ENCODE peak calls at places on chromosomes 7 and 10, in six cellular contexts. V is stomach, N is HCT116, F is heart left ventricle, K is body of pancreas, H is Peyer's patch. L is an unnamed sample.
A peak's percentile ranks its signal among the peaks of the same experiment; 100 is the strongest.

GRCh38 chr10:60652628-60653027 is 125.7 kb upstream of the CDK1 start:
- DNase-seq in V (no peak), N (no peak), F (no peak), K (no peak), H (no peak), L (no peak)

GRCh38 chr10:107085661-107086525 is 78.6 kb downstream of the SORCS1 start:
- DNase-seq in V (no peak), N (no peak), F (no peak), K (no peak), H (no peak), L (no peak)

GRCh38 chr7:136071106-136071505 is 93.9 kb upstream of the MTPN start:
- DNase-seq in V (no peak), N (no peak), F (no peak), K (no peak), H (no peak), L (no peak)

GRCh38 chr10:55897436-55897835 is 463.6 kb downstream of the ZWINT start:
- DNase-seq in V (no peak), N (no peak), F (no peak), K (no peak), H (no peak), L (no peak)

GRCh38 chr7:67564978-67565377 is 568.3 kb downstream of the TYW1 start:
- DNase-seq in V (no peak), N (no peak), F (no peak), K (no peak), H (no peak), L (no peak)

GRCh38 chr10:88395677-88396076 is 187.4 kb downstream of the RNLS start:
- DNase-seq in V (no peak), N (no peak), F (no peak), K (no peak), H (no peak), L (no peak)

GRCh38 chr10:110992011-110992800 is 72.8 kb downstream of the SHOC2 start:
- DNase-seq in V (no peak), N (no peak), F (no peak), K (no peak), H (no peak), L (no peak)

GRCh38 chr7:69893915-69894314 is 295.6 kb downstream of the AUTS2 start:
- DNase-seq in V (no peak), N (no peak), F (no peak), K (no peak), H (no peak), L (no peak)

GRCh38 chr10:114576132-114576487 is 82.0 kb downstream of the ABLIM1 start:
- DNase-seq in V (no peak), N (no peak), F (no peak), K (no peak), H (no peak), L (no peak)

GRCh38 chr7:43108255-43109011 is 4.0 kb upstream of the HECW1 start:
- DNase-seq in V (peak; percentile 72), N (peak; percentile 44), F (peak; percentile 63), K (peak; percentile 75), H (peak; percentile 71), L (peak; percentile 79)

GRCh38 chr10:32891261-32891660 is 66.8 kb downstream of the ITGB1 start:
- DNase-seq in V (no peak), N (no peak), F (no peak), K (no peak), H (no peak), L (no peak)

GRCh38 chr7:47420117-47420780 is 161.7 kb downstream of the TNS3 start:
- DNase-seq in V (no peak), N (no peak), F (no peak), K (no peak), H (no peak), L (no peak)

GRCh38 chr10:10196701-10197100 is 821.0 kb upstream of the CELF2 start:
- DNase-seq in V (no peak), N (no peak), F (no peak), K (no peak), H (no peak), L (no peak)

GRCh38 chr10:70891636-70892035 is 3.3 kb upstream of the PCBD1 start:
- DNase-seq in V (no peak), N (no peak), F (no peak), K (no peak), H (no peak), L (no peak)

GRCh38 chr10:5692476-5693358 is 8.1 kb downstream of the TASOR2 start:
- DNase-seq in V (peak; percentile 63), N (no peak), F (peak; percentile 67), K (peak; percentile 58), H (peak; percentile 69), L (no peak)

GRCh38 chr7:1850976-1851571 is 181.0 kb downstream of the ELFN1 start:
- DNase-seq in V (no peak), N (no peak), F (peak; percentile 60), K (no peak), H (no peak), L (no peak)

GRCh38 chr7:13457790-13458189 is 531.7 kb downstream of the ETV1 start:
- DNase-seq in V (no peak), N (no peak), F (no peak), K (no peak), H (no peak), L (no peak)

GRCh38 chr10:93559490-93559889 is 7.0 kb upstream of the FFAR4 start:
- DNase-seq in V (no peak), N (no peak), F (no peak), K (no peak), H (no peak), L (no peak)

GRCh38 chr10:92655426-92655825 is 34.3 kb upstream of the HHEX start:
- DNase-seq in V (no peak), N (no peak), F (no peak), K (no peak), H (no peak), L (no peak)

GRCh38 chr7:154431045-154431444 is 378.8 kb downstream of the DPP6 start:
- DNase-seq in V (no peak), N (no peak), F (no peak), K (no peak), H (no peak), L (no peak)

GRCh38 chr10:126670056-126670743 is at the start of gene C10orf90:
- DNase-seq in V (no peak), N (no peak), F (no peak), K (no peak), H (no peak), L (no peak)

GRCh38 chr7:20407585-20408466 is 77.1 kb downstream of the ITGB8 start:
- DNase-seq in V (peak; percentile 36), N (no peak), F (peak; percentile 63), K (peak; percentile 70), H (no peak), L (peak; percentile 18)

GRCh38 chr10:89357096-89357495 is 20.8 kb upstream of the IFIT1B start:
- DNase-seq in V (no peak), N (no peak), F (no peak), K (no peak), H (no peak), L (no peak)

GRCh38 chr10:21496285-21497176 is 29.0 kb downstream of the SKIDA1 start:
- DNase-seq in V (peak; percentile 34), N (no peak), F (peak; percentile 73), K (peak; percentile 57), H (peak; percentile 69), L (no peak)

GRCh38 chr10:110764378-110764777 is 107.3 kb upstream of the PDCD4 start:
- DNase-seq in V (no peak), N (no peak), F (peak; percentile 71), K (no peak), H (no peak), L (no peak)

GRCh38 chr10:34723746-34724145 is 91.3 kb downstream of the PARD3 start:
- DNase-seq in V (peak; percentile 58), N (no peak), F (no peak), K (peak; percentile 66), H (peak; percentile 69), L (no peak)

GRCh38 chr7:93921607-93922446 is at the start of gene GNG11:
- DNase-seq in V (peak; percentile 53), N (no peak), F (peak; percentile 93), K (peak; percentile 72), H (peak; percentile 69), L (peak; percentile 61)

GRCh38 chr10:92957223-92958010 is 103.2 kb upstream of the CYP26C1 start:
- DNase-seq in V (no peak), N (no peak), F (no peak), K (no peak), H (no peak), L (no peak)

GRCh38 chr10:44185315-44185666 is 199.6 kb downstream of the CXCL12 start:
- DNase-seq in V (no peak), N (no peak), F (no peak), K (no peak), H (no peak), L (no peak)
- H3K27me3 ChIP-seq in V (no peaks in the 10 kb centered on the region), N (peaks cover 6% of the 10 kb centered on the region), F (no peaks in the 10 kb centered on the region), K (no peaks in the 10 kb centered on the region), H (no peaks in the 10 kb centered on the region), L (no peaks in the 10 kb centered on the region)

DNA sequence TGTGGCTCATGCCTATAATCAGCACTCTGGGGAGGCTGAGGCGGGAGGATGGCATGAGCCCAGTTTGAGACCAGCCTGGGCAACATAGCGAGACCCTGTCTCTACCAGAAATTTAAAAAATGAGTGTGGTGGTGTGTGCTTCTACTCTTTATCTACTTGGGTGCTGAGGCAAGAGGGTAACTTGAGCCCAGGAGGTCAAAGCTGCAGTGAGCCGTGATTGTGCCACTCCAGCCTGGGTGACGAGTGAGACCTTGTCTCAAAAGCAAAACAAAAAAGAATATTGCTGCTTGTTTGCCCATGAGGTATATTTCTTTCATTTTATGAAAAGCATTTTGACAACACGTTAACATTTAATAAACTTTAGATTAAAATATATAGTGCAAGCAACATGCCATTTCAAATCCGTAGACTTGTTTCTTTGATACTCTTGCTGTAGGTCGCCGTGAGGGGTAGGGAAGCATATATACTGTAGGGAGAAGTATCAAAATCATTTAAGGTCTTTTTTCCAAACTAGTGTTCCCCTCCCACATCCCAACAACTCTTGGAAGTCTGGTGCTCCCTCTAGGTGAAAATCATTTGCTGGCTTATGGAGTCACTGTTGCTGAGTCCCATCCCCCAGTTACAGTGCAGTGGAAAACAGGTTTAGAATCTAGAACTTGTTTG is 4.3 kb upstream of the LSMEM1 start:
- DNase-seq in V (no peak), N (no peak), F (no peak), K (no peak), H (no peak), L (no peak)
- TF ChIP-seq POLR2A in V (no peak), N (no peak), F (no peak), K (no peak), H (no peak), L (no peak)

GRCh38 chr7:23693224-23693623 is 13.2 kb downstream of the FAM221A start:
- DNase-seq in V (no peak), N (no peak), F (no peak), K (no peak), H (no peak), L (no peak)

GRCh38 chr7:23700058-23700457 is 10.0 kb upstream of the STK31 start:
- DNase-seq in V (no peak), N (no peak), F (no peak), K (no peak), H (no peak), L (no peak)

GRCh38 chr7:23698822-23699221 is 11.2 kb upstream of the STK31 start:
- DNase-seq in V (no peak), N (no peak), F (no peak), K (peak; percentile 47), H (no peak), L (no peak)

GRCh38 chr7:23691320-23691719 is 11.3 kb downstream of the FAM221A start:
- DNase-seq in V (no peak), N (no peak), F (no peak), K (no peak), H (no peak), L (no peak)

GRCh38 chr7:23696916-23697441 is 13.0 kb upstream of the STK31 start:
- DNase-seq in V (peak; percentile 65), N (peak; percentile 76), F (peak; percentile 68), K (peak; percentile 69), H (peak; percentile 79), L (no peak)
- H3K27me3 ChIP-seq in V (no peaks in the 10 kb centered on the region), N (no peaks in the 10 kb centered on the region), F (no peaks in the 10 kb centered on the region), K (no peaks in the 10 kb centered on the region), H (no peaks in the 10 kb centered on the region), L (no peaks in the 10 kb centered on the region)

GRCh38 chr7:85097844-85098243 is 89.0 kb downstream of the SEMA3D start:
- DNase-seq in V (no peak), N (no peak), F (no peak), K (no peak), H (no peak), L (no peak)
- TF ChIP-seq POLR2A in V (no peak), N (no peak), F (no peak), K (no peak), H (no peak), L (no peak)

L was measured in tibial nerve.